ENCODE peak calls at places on chromosomes 13 and 19, in six cellular contexts. One of them, this sample, is unnamed.

GRCh38 chr19:19743176-19743575 is 10.3 kb upstream of the ZNF14 start:
- DNase-seq in stomach: no peak
- DNase-seq in K562: no peak
- DNase-seq in H1: no peak
- DNase-seq in ovary: no peak
- DNase-seq in suprapubic skin: no peak
- DNase-seq in this sample: no peak

GRCh38 chr13:79593611-79594275 is 112.8 kb downstream of the NDFIP2 start:
- DNase-seq in H1: no peak
- DNase-seq in ovary: no peak
- DNase-seq in suprapubic skin: no peak
- DNase-seq in stomach: no peak
- DNase-seq in K562: no peak
- DNase-seq in this sample: no peak

GRCh38 chr13:93002071-93002470 is 224.5 kb upstream of the GPC6 start:
- DNase-seq in H1: no peak
- DNase-seq in suprapubic skin: no peak
- DNase-seq in ovary: no peak
- DNase-seq in K562: no peak
- DNase-seq in stomach: no peak
- DNase-seq in this sample: no peak

GRCh38 chr19:38434549-38435051 is 1.1 kb downstream of the RYR1 start:
- DNase-seq in K562: peak
- DNase-seq in H1: no peak
- DNase-seq in stomach: no peak
- DNase-seq in ovary: no peak
- DNase-seq in suprapubic skin: no peak
- DNase-seq in this sample: no peak

GRCh38 chr19:17527326-17527725 is 15.9 kb downstream of the PGLS start:
- DNase-seq in suprapubic skin: no peak
- DNase-seq in K562: no peak
- DNase-seq in H1: no peak
- DNase-seq in stomach: no peak
- DNase-seq in ovary: no peak
- DNase-seq in this sample: no peak

GRCh38 chr19:16496613-16496983 is 404 bp downstream of the C19orf44 start:
- DNase-seq in ovary: no peak
- DNase-seq in H1: no peak
- DNase-seq in suprapubic skin: no peak
- DNase-seq in K562: no peak
- DNase-seq in stomach: peak
- DNase-seq in this sample: no peak

GRCh38 chr19:44723952-44724319 is 24.6 kb upstream of the BCL3 start:
- DNase-seq in K562: peak
- DNase-seq in stomach: peak
- DNase-seq in ovary: peak
- DNase-seq in H1: peak
- DNase-seq in suprapubic skin: peak
- DNase-seq in this sample: peak

GRCh38 chr19:964116-964520 is 20.0 kb upstream of the WDR18 start:
- DNase-seq in stomach: no peak
- DNase-seq in H1: no peak
- DNase-seq in ovary: no peak
- DNase-seq in K562: no peak
- DNase-seq in suprapubic skin: no peak
- DNase-seq in this sample: no peak

GRCh38 chr13:86554066-86554465 is 754.8 kb upstream of the SLITRK6 start:
- DNase-seq in stomach: no peak
- DNase-seq in suprapubic skin: no peak
- DNase-seq in K562: no peak
- DNase-seq in H1: no peak
- DNase-seq in ovary: no peak
- DNase-seq in this sample: no peak

GRCh38 chr13:37058801-37059135 is 720 bp downstream of the SUPT20H start:
- DNase-seq in suprapubic skin: no peak
- DNase-seq in H1: no peak
- DNase-seq in K562: no peak
- DNase-seq in stomach: no peak
- DNase-seq in ovary: no peak
- DNase-seq in this sample: no peak

GRCh38 chr19:13899912-13900584 is 5.9 kb downstream of the BRME1 start:
- DNase-seq in ovary: no peak
- DNase-seq in H1: no peak
- DNase-seq in K562: no peak
- DNase-seq in stomach: no peak
- DNase-seq in suprapubic skin: no peak
- DNase-seq in this sample: no peak

GRCh38 chr19:610071-610800 is 20.6 kb downstream of the HCN2 start:
- DNase-seq in ovary: no peak
- DNase-seq in stomach: peak
- DNase-seq in K562: no peak
- DNase-seq in H1: no peak
- DNase-seq in suprapubic skin: no peak
- DNase-seq in this sample: peak

GRCh38 chr19:35040826-35041547 is 534 bp upstream of the HPN start:
- DNase-seq in ovary: peak
- DNase-seq in H1: no peak
- DNase-seq in suprapubic skin: peak
- DNase-seq in stomach: peak
- DNase-seq in K562: peak
- DNase-seq in this sample: peak
- TF ChIP-seq EP300 in ovary: peak
- TF ChIP-seq EP300 in H1: peak
- TF ChIP-seq EP300 in suprapubic skin: no peak
- TF ChIP-seq EP300 in stomach: peak
- TF ChIP-seq EP300 in K562: peak
- TF ChIP-seq EP300 in this sample: peak

GRCh38 chr13:76636881-76637280 is 249.3 kb downstream of the KCTD12 start:
- DNase-seq in K562: no peak
- DNase-seq in stomach: no peak
- DNase-seq in suprapubic skin: no peak
- DNase-seq in ovary: no peak
- DNase-seq in H1: no peak
- DNase-seq in this sample: no peak

GRCh38 chr13:76638882-76639281 is 247.3 kb downstream of the KCTD12 start:
- DNase-seq in K562: no peak
- DNase-seq in suprapubic skin: no peak
- DNase-seq in H1: no peak
- DNase-seq in ovary: no peak
- DNase-seq in stomach: no peak
- DNase-seq in this sample: no peak

GRCh38 chr13:76635232-76636021 is 250.8 kb downstream of the KCTD12 start:
- DNase-seq in H1: no peak
- DNase-seq in K562: no peak
- DNase-seq in stomach: no peak
- DNase-seq in ovary: no peak
- DNase-seq in suprapubic skin: no peak
- DNase-seq in this sample: no peak

GRCh38 chr13:76638160-76638559 is 248.0 kb downstream of the KCTD12 start:
- DNase-seq in ovary: no peak
- DNase-seq in K562: no peak
- DNase-seq in suprapubic skin: no peak
- DNase-seq in stomach: no peak
- DNase-seq in H1: no peak
- DNase-seq in this sample: no peak

GRCh38 chr13:76637651-76638111 is 248.5 kb downstream of the KCTD12 start:
- DNase-seq in suprapubic skin: no peak
- DNase-seq in K562: no peak
- DNase-seq in ovary: no peak
- DNase-seq in H1: no peak
- DNase-seq in stomach: no peak
- DNase-seq in this sample: no peak
- H3K27ac ChIP-seq in suprapubic skin: no peak
- H3K27ac ChIP-seq in K562: no peak
- H3K27ac ChIP-seq in ovary: no peak
- H3K27ac ChIP-seq in H1: no peak
- H3K27ac ChIP-seq in stomach: no peak
- H3K27ac ChIP-seq in this sample: no peak

GRCh38 chr13:31950121-31950810 is 81.3 kb upstream of the FRY start:
- DNase-seq in suprapubic skin: no peak
- DNase-seq in H1: no peak
- DNase-seq in K562: no peak
- DNase-seq in ovary: no peak
- DNase-seq in stomach: no peak
- DNase-seq in this sample: no peak

GRCh38 chr13:31947506-31947905 is 84.1 kb upstream of the FRY start:
- DNase-seq in H1: no peak
- DNase-seq in K562: no peak
- DNase-seq in suprapubic skin: no peak
- DNase-seq in ovary: no peak
- DNase-seq in stomach: no peak
- DNase-seq in this sample: no peak

GRCh38 chr13:31952641-31953380 is 78.8 kb upstream of the FRY start:
- DNase-seq in H1: no peak
- DNase-seq in K562: no peak
- DNase-seq in suprapubic skin: no peak
- DNase-seq in ovary: no peak
- DNase-seq in stomach: no peak
- DNase-seq in this sample: no peak

GRCh38 chr13:31947105-31947504 is 84.5 kb upstream of the FRY start:
- DNase-seq in H1: no peak
- DNase-seq in stomach: no peak
- DNase-seq in ovary: no peak
- DNase-seq in suprapubic skin: no peak
- DNase-seq in K562: no peak
- DNase-seq in this sample: no peak

GRCh38 chr13:31951215-31951678 is 80.3 kb upstream of the FRY start:
- DNase-seq in suprapubic skin: no peak
- DNase-seq in K562: no peak
- DNase-seq in ovary: no peak
- DNase-seq in H1: no peak
- DNase-seq in stomach: peak
- DNase-seq in this sample: no peak
- TF ChIP-seq EP300 in suprapubic skin: no peak
- TF ChIP-seq EP300 in K562: no peak
- TF ChIP-seq EP300 in ovary: no peak
- TF ChIP-seq EP300 in H1: no peak
- TF ChIP-seq EP300 in stomach: no peak
- TF ChIP-seq EP300 in this sample: peak

GRCh38 chr19:49631279-49631588 is 8.7 kb downstream of the RRAS start:
- DNase-seq in stomach: no peak
- DNase-seq in K562: no peak
- DNase-seq in H1: no peak
- DNase-seq in ovary: no peak
- DNase-seq in suprapubic skin: no peak
- DNase-seq in this sample: no peak
- H3K27ac ChIP-seq in stomach: peak
- H3K27ac ChIP-seq in K562: no peak
- H3K27ac ChIP-seq in H1: no peak
- H3K27ac ChIP-seq in ovary: no peak
- H3K27ac ChIP-seq in suprapubic skin: peak
- H3K27ac ChIP-seq in this sample: peak

GRCh38 chr13:30618938-30619289 is 1.2 kb downstream of the USPL1 start:
- DNase-seq in suprapubic skin: no peak
- DNase-seq in ovary: no peak
- DNase-seq in K562: no peak
- DNase-seq in H1: no peak
- DNase-seq in stomach: no peak
- DNase-seq in this sample: no peak

GRCh38 chr13:30618186-30618937 is 642 bp downstream of the USPL1 start:
- DNase-seq in suprapubic skin: no peak
- DNase-seq in stomach: peak
- DNase-seq in K562: no peak
- DNase-seq in H1: no peak
- DNase-seq in ovary: peak
- DNase-seq in this sample: no peak

GRCh38 chr13:30615851-30616311 is 1.8 kb upstream of the USPL1 start:
- DNase-seq in K562: peak
- DNase-seq in suprapubic skin: no peak
- DNase-seq in stomach: no peak
- DNase-seq in H1: no peak
- DNase-seq in ovary: no peak
- DNase-seq in this sample: no peak

GRCh38 chr13:30616927-30617314 is 799 bp upstream of the USPL1 start:
- DNase-seq in stomach: peak
- DNase-seq in K562: peak
- DNase-seq in H1: peak
- DNase-seq in ovary: peak
- DNase-seq in suprapubic skin: peak
- DNase-seq in this sample: no peak

GRCh38 chr13:30617315-30618185 is at the start of gene USPL1:
- DNase-seq in stomach: peak
- DNase-seq in H1: peak
- DNase-seq in K562: peak
- DNase-seq in suprapubic skin: peak
- DNase-seq in ovary: peak
- DNase-seq in this sample: peak
- TF ChIP-seq EP300 in stomach: no peak
- TF ChIP-seq EP300 in H1: peak
- TF ChIP-seq EP300 in K562: no peak
- TF ChIP-seq EP300 in suprapubic skin: peak
- TF ChIP-seq EP300 in ovary: peak
- TF ChIP-seq EP300 in this sample: peak

DNA sequence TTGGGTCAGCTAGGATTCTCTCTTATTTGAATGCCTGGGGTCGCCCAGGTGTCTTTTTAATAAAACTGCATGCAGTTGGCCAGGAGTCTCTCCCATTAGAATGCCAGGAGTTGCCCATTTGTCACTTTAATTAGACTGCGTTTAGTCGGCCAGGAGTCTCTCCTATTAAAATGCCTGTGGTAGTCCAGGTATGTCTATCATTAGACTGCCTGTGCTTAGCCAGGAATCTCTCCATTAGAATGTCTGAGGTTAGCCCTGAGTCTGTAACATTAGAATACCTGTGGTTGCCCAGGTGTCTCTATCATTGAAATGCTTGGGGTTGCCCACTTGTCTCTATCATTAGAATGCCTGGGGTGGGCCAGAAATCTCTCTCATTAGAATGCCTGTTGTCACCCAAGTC is 1470.9 kb downstream of the UQCRFS1 start:
- DNase-seq in ovary: no peak
- DNase-seq in suprapubic skin: peak
- DNase-seq in stomach: no peak
- DNase-seq in H1: no peak
- DNase-seq in K562: no peak
- DNase-seq in this sample: no peak
- H3K27ac ChIP-seq in ovary: no peak
- H3K27ac ChIP-seq in suprapubic skin: no peak
- H3K27ac ChIP-seq in stomach: no peak
- H3K27ac ChIP-seq in H1: no peak
- H3K27ac ChIP-seq in K562: no peak
- H3K27ac ChIP-seq in this sample: no peak

DNA sequence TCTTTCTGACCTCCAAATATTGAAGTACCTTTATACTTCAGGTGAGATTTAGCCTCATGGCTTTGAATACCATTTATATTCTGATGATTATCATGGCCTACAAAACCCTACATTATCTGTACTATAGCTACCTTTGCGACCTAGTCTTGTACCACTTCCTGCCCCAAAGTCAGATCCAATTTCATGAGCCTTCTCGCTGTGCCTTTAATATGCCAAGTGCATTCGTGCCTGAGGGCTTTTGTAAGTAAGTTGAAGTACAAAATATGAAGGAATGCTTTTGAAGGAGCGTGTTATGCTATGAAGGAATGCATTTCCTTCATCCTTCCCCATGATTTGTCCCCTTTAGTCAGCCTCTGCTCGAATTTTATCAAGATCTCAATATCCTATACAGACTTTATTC is 9.3 kb upstream of the RASL11A start:
- DNase-seq in suprapubic skin: no peak
- DNase-seq in H1: no peak
- DNase-seq in ovary: no peak
- DNase-seq in stomach: no peak
- DNase-seq in K562: no peak
- DNase-seq in this sample: no peak
- TF ChIP-seq EP300 in suprapubic skin: no peak
- TF ChIP-seq EP300 in H1: no peak
- TF ChIP-seq EP300 in ovary: no peak
- TF ChIP-seq EP300 in stomach: no peak
- TF ChIP-seq EP300 in K562: no peak
- TF ChIP-seq EP300 in this sample: no peak